ENCODE peak calls at places on chromosomes 1 and 21, in six cellular contexts. One of them, this sample, is unnamed.

GRCh38 chr1:12056331-12056841 is 6.7 kb upstream of the TNFRSF8 start:
- DNase-seq in IMR-90: peak; percentile 25
- DNase-seq in neuronal stem cell: no peak
- DNase-seq in H9: no peak
- DNase-seq in mesenchymal stem cell: no peak
- DNase-seq in H1: no peak
- DNase-seq in this sample: no peak

GRCh38 chr1:202684716-202685115 is 25.5 kb downstream of the SYT2 start:
- DNase-seq in IMR-90: no peak
- DNase-seq in neuronal stem cell: no peak
- DNase-seq in H9: no peak
- DNase-seq in mesenchymal stem cell: no peak
- DNase-seq in H1: no peak
- DNase-seq in this sample: peak; percentile 63

GRCh38 chr1:10727703-10728348 is 68.6 kb downstream of the CASZ1 start:
- DNase-seq in IMR-90: no peak
- DNase-seq in neuronal stem cell: no peak
- DNase-seq in H9: no peak
- DNase-seq in mesenchymal stem cell: no peak
- DNase-seq in H1: no peak
- DNase-seq in this sample: no peak

GRCh38 chr1:32876341-32877210 is 5.9 kb upstream of the FNDC5 start:
- DNase-seq in IMR-90: no peak
- DNase-seq in neuronal stem cell: no peak
- DNase-seq in H9: peak; percentile 74
- DNase-seq in mesenchymal stem cell: peak; percentile 48
- DNase-seq in H1: no peak
- DNase-seq in this sample: peak; percentile 71

GRCh38 chr1:35202048-35202719 is 9.2 kb upstream of the SFPQ start:
- DNase-seq in IMR-90: peak; percentile 82
- DNase-seq in neuronal stem cell: peak; percentile 69
- DNase-seq in H9: peak; percentile 82
- DNase-seq in mesenchymal stem cell: peak; percentile 84
- DNase-seq in H1: peak; percentile 46
- DNase-seq in this sample: peak; percentile 86

GRCh38 chr1:198754670-198755069 is 115.8 kb downstream of the PTPRC start:
- DNase-seq in IMR-90: no peak
- DNase-seq in neuronal stem cell: no peak
- DNase-seq in H9: no peak
- DNase-seq in mesenchymal stem cell: no peak
- DNase-seq in H1: no peak
- DNase-seq in this sample: peak; percentile 53

GRCh38 chr1:25568834-25569598 is 25.6 kb downstream of the LDLRAP1 start:
- DNase-seq in IMR-90: peak; percentile 88
- DNase-seq in neuronal stem cell: no peak
- DNase-seq in H9: no peak
- DNase-seq in mesenchymal stem cell: peak; percentile 93
- DNase-seq in H1: no peak
- DNase-seq in this sample: no peak

GRCh38 chr1:230877139-230877923 is 9.0 kb upstream of the C1orf198 start:
- DNase-seq in IMR-90: peak; percentile 84
- DNase-seq in neuronal stem cell: no peak
- DNase-seq in H9: no peak
- DNase-seq in mesenchymal stem cell: peak; percentile 67
- DNase-seq in H1: no peak
- DNase-seq in this sample: peak; percentile 55

GRCh38 chr1:52602328-52603300 is at the start of gene GPX7:
- DNase-seq in IMR-90: peak; percentile 39
- DNase-seq in neuronal stem cell: no peak
- DNase-seq in H9: peak; percentile 51
- DNase-seq in mesenchymal stem cell: peak; percentile 49
- DNase-seq in H1: no peak
- DNase-seq in this sample: peak; percentile 16

GRCh38 chr1:213244664-213245091 is 193.6 kb downstream of the RPS6KC1 start:
- DNase-seq in IMR-90: peak; percentile 65
- DNase-seq in neuronal stem cell: peak; percentile 56
- DNase-seq in H9: no peak
- DNase-seq in mesenchymal stem cell: peak; percentile 57
- DNase-seq in H1: no peak
- DNase-seq in this sample: peak; percentile 72

GRCh38 chr1:151346769-151347522 is at the start of gene RFX5:
- DNase-seq in IMR-90: peak; percentile 98
- DNase-seq in neuronal stem cell: peak; percentile 97
- DNase-seq in H9: peak; percentile 99
- DNase-seq in mesenchymal stem cell: peak; percentile 99
- DNase-seq in H1: peak; percentile 98
- DNase-seq in this sample: peak; percentile 97

GRCh38 chr1:67682659-67683197 is 2.3 kb upstream of the GADD45A start:
- DNase-seq in IMR-90: peak; percentile 94
- DNase-seq in neuronal stem cell: no peak
- DNase-seq in H9: no peak
- DNase-seq in mesenchymal stem cell: peak; percentile 65
- DNase-seq in H1: no peak
- DNase-seq in this sample: peak; percentile 95

GRCh38 chr1:203038891-203039608 is 12.8 kb downstream of the PPFIA4 start:
- DNase-seq in IMR-90: peak; percentile 65
- DNase-seq in neuronal stem cell: peak; percentile 63
- DNase-seq in H9: peak; percentile 85
- DNase-seq in mesenchymal stem cell: peak; percentile 73
- DNase-seq in H1: no peak
- DNase-seq in this sample: peak; percentile 95

GRCh38 chr1:30753660-30754123 is 3.9 kb downstream of the LAPTM5 start:
- DNase-seq in IMR-90: no peak
- DNase-seq in neuronal stem cell: no peak
- DNase-seq in H9: no peak
- DNase-seq in mesenchymal stem cell: no peak
- DNase-seq in H1: no peak
- DNase-seq in this sample: peak; percentile 22
- H3K9ac ChIP-seq in IMR-90: no peak overlapping the region
- H3K9ac ChIP-seq in neuronal stem cell: no peak overlapping the region
- H3K9ac ChIP-seq in H9: no peak overlapping the region
- H3K9ac ChIP-seq in mesenchymal stem cell: no peak overlapping the region
- H3K9ac ChIP-seq in H1: no peak overlapping the region
- H3K9ac ChIP-seq in this sample: no peak overlapping the region

GRCh38 chr1:188363943-188364342 is 1535.2 kb downstream of the PLA2G4A start:
- DNase-seq in IMR-90: no peak
- DNase-seq in neuronal stem cell: no peak
- DNase-seq in H9: no peak
- DNase-seq in mesenchymal stem cell: no peak
- DNase-seq in H1: no peak
- DNase-seq in this sample: no peak
- H3K14ac ChIP-seq in IMR-90: no peak overlapping the region
- H3K14ac ChIP-seq in neuronal stem cell: no peak overlapping the region
- H3K14ac ChIP-seq in H9: no peak overlapping the region
- H3K14ac ChIP-seq in mesenchymal stem cell: no peak overlapping the region
- H3K14ac ChIP-seq in H1: no peak overlapping the region
- H3K14ac ChIP-seq in this sample: no peak overlapping the region

DNA sequence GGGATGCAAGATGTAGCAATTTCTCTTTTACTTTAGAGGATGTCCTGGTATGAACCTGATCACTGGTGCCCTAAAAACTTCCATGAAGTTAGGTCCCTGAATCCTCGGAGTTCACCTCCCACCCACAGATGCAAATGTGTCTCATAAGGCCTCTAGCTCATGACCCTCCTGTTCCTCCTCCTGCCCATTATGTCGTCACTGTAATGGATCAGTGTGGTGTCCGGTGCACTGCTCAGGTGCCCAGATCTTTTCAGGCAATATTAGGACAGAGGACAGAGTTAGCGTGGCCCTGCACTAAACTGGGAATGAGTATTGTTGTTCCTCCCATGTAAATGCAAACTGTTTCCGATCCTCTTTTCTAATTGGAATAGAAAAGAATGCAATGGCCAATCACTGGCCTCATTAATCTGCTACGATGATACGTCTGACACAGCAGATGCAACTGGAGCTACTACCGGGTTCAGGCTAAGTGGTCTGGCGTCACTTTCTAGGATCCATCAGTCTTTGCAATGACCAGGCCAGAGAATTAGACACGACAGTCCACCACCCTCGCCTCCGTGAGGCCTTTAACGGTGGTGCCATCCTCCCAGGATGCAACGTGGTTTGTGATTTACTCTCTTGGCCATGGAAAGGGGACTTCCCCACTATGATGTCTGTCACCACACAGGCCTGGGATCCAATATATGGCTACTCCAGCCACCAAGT is 3.4 kb upstream of the COL6A2 start:
- DNase-seq in IMR-90: no peak
- DNase-seq in neuronal stem cell: no peak
- DNase-seq in H9: no peak
- DNase-seq in mesenchymal stem cell: no peak
- DNase-seq in H1: no peak
- DNase-seq in this sample: no peak
- H3K9me3 ChIP-seq in IMR-90: no peaks in the 10 kb centered on the region
- H3K9me3 ChIP-seq in neuronal stem cell: peaks cover 2% of the 10 kb centered on the region
- H3K9me3 ChIP-seq in H9: peaks cover 17% of the 10 kb centered on the region
- H3K9me3 ChIP-seq in mesenchymal stem cell: peaks cover 8% of the 10 kb centered on the region
- H3K9me3 ChIP-seq in H1: peaks cover 30% of the 10 kb centered on the region
- H3K9me3 ChIP-seq in this sample: peaks cover 8% of the 10 kb centered on the region

DNA sequence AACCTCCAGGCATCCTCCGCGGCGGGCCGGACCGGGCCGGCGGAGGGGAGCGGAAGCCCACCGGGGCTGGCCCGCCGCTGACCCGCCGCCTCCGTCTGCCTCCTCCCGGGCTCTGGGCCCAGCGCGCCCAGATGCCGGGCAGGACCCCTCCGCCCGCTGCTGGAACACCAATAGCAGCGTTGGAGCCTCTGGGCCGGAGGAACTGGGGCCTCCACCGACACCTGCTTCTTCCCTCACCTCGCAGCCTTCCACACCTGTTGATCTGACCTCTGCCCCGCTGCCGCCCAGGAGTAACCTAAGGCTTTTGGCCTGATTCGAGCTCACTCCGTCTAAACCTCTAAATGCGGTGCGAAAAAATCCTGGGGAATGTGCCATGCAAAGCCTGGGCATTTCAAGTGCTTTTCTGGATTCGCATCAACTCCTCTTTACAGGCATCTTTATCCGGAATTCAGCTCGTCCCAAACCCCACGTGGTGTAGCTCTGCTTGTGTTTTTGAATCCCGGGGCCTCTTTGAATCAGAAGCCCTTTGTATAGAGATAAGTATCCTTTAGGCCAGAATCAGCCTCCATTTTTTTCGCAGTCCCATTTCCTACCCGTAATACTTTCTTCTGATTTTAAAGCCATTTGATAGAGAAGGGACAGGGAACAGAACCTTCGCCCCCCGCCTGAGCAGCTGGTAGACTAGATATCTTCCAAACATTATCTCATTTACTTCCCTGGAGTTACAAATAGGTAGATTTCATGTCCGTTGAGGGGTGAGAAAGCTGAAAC is 680 bp upstream of the CNN3 start:
- DNase-seq in IMR-90: peak; percentile 67
- DNase-seq in neuronal stem cell: peak; percentile 66
- DNase-seq in H9: peak; percentile 81
- DNase-seq in mesenchymal stem cell: peak; percentile 75
- DNase-seq in H1: peak; percentile 23
- DNase-seq in this sample: peak; percentile 19
- H3K9ac ChIP-seq in IMR-90: peak overlapping the region; percentile 80
- H3K9ac ChIP-seq in neuronal stem cell: peak overlapping the region; percentile 90
- H3K9ac ChIP-seq in H9: peak overlapping the region; percentile 83
- H3K9ac ChIP-seq in mesenchymal stem cell: peak overlapping the region; percentile 87
- H3K9ac ChIP-seq in H1: peak overlapping the region; percentile 87
- H3K9ac ChIP-seq in this sample: no peak overlapping the region

GRCh38 chr1:111471538-111471937 is 2.2 kb upstream of the C1orf162 start:
- DNase-seq in IMR-90: no peak
- DNase-seq in neuronal stem cell: no peak
- DNase-seq in H9: no peak
- DNase-seq in mesenchymal stem cell: no peak
- DNase-seq in H1: no peak
- DNase-seq in this sample: no peak
- H3K14ac ChIP-seq in IMR-90: no peak overlapping the region
- H3K14ac ChIP-seq in neuronal stem cell: no peak overlapping the region
- H3K14ac ChIP-seq in H9: no peak overlapping the region
- H3K14ac ChIP-seq in mesenchymal stem cell: no peak overlapping the region
- H3K14ac ChIP-seq in H1: no peak overlapping the region
- H3K14ac ChIP-seq in this sample: no peak overlapping the region